ENCODE peak calls at places on chromosomes 1 and 21, in eight cellular contexts. C is right atrium auricular region; X is lower lobe of right lung; Q is activated CD8-positive, alpha-beta T cell treated with anti-CD3 and anti-CD28 coated beads for 36 hours; L is progenitor cell of endocrine pancreas; Z is fibroblast of mammary gland; W is prostate gland; P is fibroblast of pulmonary artery. O is an unnamed sample.

GRCh38 chr1:32393832-32394140 is 455 bp downstream of the BSDC1 start:
- DNase-seq in C (no peak), X (peak), Q (peak), L (no peak), Z (no peak), W (peak), P (peak), O (no peak)

GRCh38 chr1:185008746-185009360 is 34.5 kb upstream of the NIBAN1 start:
- DNase-seq in C (no peak), X (no peak), Q (no peak), L (no peak), Z (no peak), W (no peak), P (no peak), O (no peak)

GRCh38 chr21:30326390-30326789 is 6.3 kb upstream of the KRTAP26-1 start:
- DNase-seq in C (no peak), X (no peak), Q (no peak), L (no peak), Z (no peak), W (no peak), P (no peak), O (no peak)

GRCh38 chr21:27571706-27572105 is 604.8 kb upstream of the ADAMTS5 start:
- DNase-seq in C (no peak), X (no peak), Q (no peak), L (no peak), Z (peak), W (no peak), P (peak), O (peak)

GRCh38 chr1:199734186-199734585 is 293.3 kb upstream of the NR5A2 start:
- DNase-seq in C (no peak), X (no peak), Q (no peak), L (no peak), Z (no peak), W (no peak), P (no peak), O (no peak)

GRCh38 chr1:183841950-183842816 is 37.3 kb downstream of the RGL1 start:
- DNase-seq in C (no peak), X (no peak), Q (peak), L (no peak), Z (peak), W (peak), P (peak), O (peak)

GRCh38 chr1:27525296-27526271 is 35.6 kb upstream of the WASF2 start:
- DNase-seq in C (peak), X (peak), Q (peak), L (no peak), Z (no peak), W (no peak), P (peak), O (peak)

GRCh38 chr1:160455153-160455517 is 54.8 kb downstream of the VANGL2 start:
- DNase-seq in C (no peak), X (no peak), Q (no peak), L (no peak), Z (no peak), W (no peak), P (no peak), O (no peak)

GRCh38 chr1:211939876-211940468 is 95.4 kb downstream of the INTS7 start:
- DNase-seq in C (no peak), X (no peak), Q (peak), L (no peak), Z (no peak), W (no peak), P (no peak), O (no peak)

GRCh38 chr21:32359719-32360260 is 33.0 kb downstream of the URB1 start:
- DNase-seq in C (no peak), X (no peak), Q (no peak), L (no peak), Z (peak), W (no peak), P (peak), O (no peak)
- TF ChIP-seq CTCF in C (no peak), X (no peak), Q (no peak), L (no peak), Z (peak), W (peak), P (peak), O (peak)

GRCh38 chr1:178529364-178530036 is 16.6 kb downstream of the TEX35 start:
- DNase-seq in C (no peak), X (no peak), Q (no peak), L (no peak), Z (no peak), W (no peak), P (no peak), O (no peak)

GRCh38 chr1:178528963-178529355 is 16.1 kb downstream of the TEX35 start:
- DNase-seq in C (no peak), X (no peak), Q (no peak), L (no peak), Z (no peak), W (no peak), P (no peak), O (no peak)

GRCh38 chr1:178528219-178528962 is 15.5 kb downstream of the TEX35 start:
- DNase-seq in C (no peak), X (no peak), Q (no peak), L (no peak), Z (no peak), W (no peak), P (no peak), O (no peak)

GRCh38 chr1:178530037-178530402 is 17.1 kb downstream of the TEX35 start:
- DNase-seq in C (no peak), X (no peak), Q (no peak), L (no peak), Z (peak), W (no peak), P (peak), O (peak)

GRCh38 chr1:178527117-178527516 is 14.2 kb downstream of the TEX35 start:
- DNase-seq in C (no peak), X (no peak), Q (no peak), L (no peak), Z (no peak), W (no peak), P (no peak), O (no peak)
- TF ChIP-seq CTCF in C (no peak), X (no peak), Q (no peak), L (no peak), Z (no peak), W (no peak), P (no peak), O (no peak)

GRCh38 chr1:87279966-87280535 is 48.6 kb upstream of the LMO4 start:
- DNase-seq in C (no peak), X (no peak), Q (no peak), L (no peak), Z (peak), W (no peak), P (peak), O (peak)
- TF ChIP-seq CTCF in C (no peak), X (no peak), Q (no peak), L (no peak), Z (peak), W (no peak), P (peak), O (peak)

DNA sequence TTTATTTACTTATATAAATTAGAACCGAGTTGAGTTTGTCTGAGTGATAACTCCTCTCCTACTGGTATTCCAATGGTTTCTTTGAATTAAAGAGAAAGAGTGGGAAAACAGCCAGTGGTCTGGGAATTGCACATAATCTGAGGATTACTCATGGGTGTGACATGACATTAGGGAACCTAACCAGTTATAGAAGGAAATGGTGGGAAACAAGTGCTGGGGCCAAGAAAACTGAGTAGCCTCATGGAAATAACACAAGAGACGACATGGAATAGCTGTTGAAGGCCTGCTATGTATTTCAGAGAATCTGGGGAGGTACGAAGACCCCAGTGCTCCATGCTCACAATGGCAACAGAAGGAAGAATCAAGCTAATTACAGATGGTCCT is 41.8 kb upstream of the LRRC52 start:
- DNase-seq in C (no peak), X (no peak), Q (no peak), L (no peak), Z (peak), W (no peak), P (no peak), O (no peak)
- TF ChIP-seq CTCF in C (no peak), X (no peak), Q (no peak), L (no peak), Z (no peak), W (no peak), P (no peak), O (no peak)